ENCODE peak calls at places on chromosomes 3 and 15, in four cellular contexts. One of them, this sample, is unnamed. For H3K9me3, the result is how much of the 10 kb centered on the place peaks cover.

GRCh38 chr15:51708013-51708412 is 26.7 kb downstream of the SCG3 start:
- DNase-seq in transverse colon: no peak
- DNase-seq in breast epithelium: no peak
- DNase-seq in A549: no peak
- DNase-seq in this sample: peak

GRCh38 chr15:31325976-31326728 is 483 bp upstream of the KLF13 start:
- DNase-seq in A549: peak
- DNase-seq in breast epithelium: peak
- DNase-seq in transverse colon: peak
- DNase-seq in this sample: peak

GRCh38 chr15:77871838-77872371 is 205.6 kb downstream of the TBC1D2B start:
- DNase-seq in A549: no peak
- DNase-seq in transverse colon: no peak
- DNase-seq in breast epithelium: no peak
- DNase-seq in this sample: no peak

GRCh38 chr3:193768069-193768391 is 175.0 kb downstream of the OPA1 start:
- DNase-seq in transverse colon: no peak
- DNase-seq in breast epithelium: no peak
- DNase-seq in A549: no peak
- DNase-seq in this sample: no peak

GRCh38 chr3:56942523-56942922 is 117.9 kb upstream of the SPATA12 start:
- DNase-seq in A549: no peak
- DNase-seq in transverse colon: no peak
- DNase-seq in breast epithelium: no peak
- DNase-seq in this sample: no peak

GRCh38 chr3:100928638-100929428 is 64.4 kb downstream of the ABI3BP start:
- DNase-seq in A549: no peak
- DNase-seq in transverse colon: no peak
- DNase-seq in breast epithelium: no peak
- DNase-seq in this sample: no peak

GRCh38 chr3:119302697-119303630 is 8.8 kb downstream of the ARHGAP31 start:
- DNase-seq in A549: no peak
- DNase-seq in breast epithelium: no peak
- DNase-seq in transverse colon: no peak
- DNase-seq in this sample: no peak

GRCh38 chr3:145578465-145578864 is 582.5 kb downstream of the PLOD2 start:
- DNase-seq in transverse colon: no peak
- DNase-seq in breast epithelium: no peak
- DNase-seq in A549: no peak
- DNase-seq in this sample: no peak

GRCh38 chr3:112116777-112117186 is 16.3 kb downstream of the GCSAM start:
- DNase-seq in transverse colon: no peak
- DNase-seq in A549: no peak
- DNase-seq in breast epithelium: no peak
- DNase-seq in this sample: no peak

GRCh38 chr3:42036483-42036823 is 54.7 kb upstream of the TRAK1 start:
- DNase-seq in A549: peak
- DNase-seq in transverse colon: no peak
- DNase-seq in breast epithelium: no peak
- DNase-seq in this sample: no peak

GRCh38 chr15:70111203-70112017 is 13.7 kb upstream of the TLE3 start:
- DNase-seq in A549: peak
- DNase-seq in transverse colon: peak
- DNase-seq in breast epithelium: no peak
- DNase-seq in this sample: peak

GRCh38 chr15:99315636-99316035 is 64.4 kb downstream of the LRRC28 start:
- DNase-seq in breast epithelium: no peak
- DNase-seq in transverse colon: no peak
- DNase-seq in A549: no peak
- DNase-seq in this sample: no peak

GRCh38 chr15:43854801-43855200 is 28.0 kb downstream of the WDR76 start:
- DNase-seq in A549: no peak
- DNase-seq in transverse colon: no peak
- DNase-seq in breast epithelium: no peak
- DNase-seq in this sample: no peak

GRCh38 chr3:142595581-142595950 is 627 bp upstream of the PLS1 start:
- DNase-seq in breast epithelium: no peak
- DNase-seq in transverse colon: no peak
- DNase-seq in A549: peak
- DNase-seq in this sample: no peak

GRCh38 chr3:38114052-38114874 is 22.7 kb downstream of the ACAA1 start:
- DNase-seq in breast epithelium: peak
- DNase-seq in transverse colon: no peak
- DNase-seq in A549: no peak
- DNase-seq in this sample: peak

GRCh38 chr3:171055336-171056178 is 29.0 kb upstream of the SLC2A2 start:
- DNase-seq in transverse colon: no peak
- DNase-seq in A549: peak
- DNase-seq in breast epithelium: no peak
- DNase-seq in this sample: no peak

GRCh38 chr15:47384316-47384715 is 333.0 kb upstream of the SEMA6D start:
- DNase-seq in transverse colon: no peak
- DNase-seq in breast epithelium: no peak
- DNase-seq in A549: no peak
- DNase-seq in this sample: no peak

GRCh38 chr3:101972430-101973162 is 123.3 kb downstream of the NFKBIZ start:
- DNase-seq in transverse colon: no peak
- DNase-seq in A549: no peak
- DNase-seq in breast epithelium: no peak
- DNase-seq in this sample: no peak

GRCh38 chr3:122921791-122922651 is 105.5 kb downstream of the SEMA5B start:
- DNase-seq in breast epithelium: no peak
- DNase-seq in A549: peak
- DNase-seq in transverse colon: no peak
- DNase-seq in this sample: no peak

GRCh38 chr3:100402150-100402706 is 889 bp downstream of the LNP1 start:
- DNase-seq in transverse colon: no peak
- DNase-seq in A549: no peak
- DNase-seq in breast epithelium: no peak
- DNase-seq in this sample: no peak

GRCh38 chr3:14297784-14298236 is 104.6 kb upstream of the SLC6A6 start:
- DNase-seq in breast epithelium: no peak
- DNase-seq in A549: no peak
- DNase-seq in transverse colon: peak
- DNase-seq in this sample: no peak

GRCh38 chr15:45129651-45130129 is at the start of the genes DUOX1 and DUOXA1:
- DNase-seq in transverse colon: peak
- DNase-seq in A549: no peak
- DNase-seq in breast epithelium: no peak
- DNase-seq in this sample: no peak

GRCh38 chr15:66770518-66771350 is 68.7 kb downstream of the SMAD6 start:
- DNase-seq in transverse colon: peak
- DNase-seq in breast epithelium: no peak
- DNase-seq in A549: no peak
- DNase-seq in this sample: no peak

GRCh38 chr15:80709542-80709941 is 14.4 kb downstream of the ABHD17C start:
- DNase-seq in breast epithelium: no peak
- DNase-seq in transverse colon: peak
- DNase-seq in A549: no peak
- DNase-seq in this sample: no peak

GRCh38 chr15:58734859-58735258 is 14.6 kb downstream of the ADAM10 start:
- DNase-seq in A549: no peak
- DNase-seq in transverse colon: no peak
- DNase-seq in breast epithelium: no peak
- DNase-seq in this sample: no peak

GRCh38 chr3:129651316-129652202 is 45.1 kb upstream of the PLXND1 start:
- DNase-seq in transverse colon: no peak
- DNase-seq in breast epithelium: no peak
- DNase-seq in A549: peak
- DNase-seq in this sample: no peak

GRCh38 chr3:3664916-3665315 is 134.3 kb upstream of the LRRN1 start:
- DNase-seq in transverse colon: no peak
- DNase-seq in A549: no peak
- DNase-seq in breast epithelium: no peak
- DNase-seq in this sample: no peak

GRCh38 chr3:128438488-128439072 is 28.1 kb downstream of the DNAJB8 start:
- DNase-seq in transverse colon: no peak
- DNase-seq in A549: no peak
- DNase-seq in breast epithelium: no peak
- DNase-seq in this sample: no peak

GRCh38 chr3:18442743-18443669 is 17.9 kb upstream of the SATB1 start:
- DNase-seq in transverse colon: no peak
- DNase-seq in breast epithelium: no peak
- DNase-seq in A549: no peak
- DNase-seq in this sample: no peak

GRCh38 chr3:78809941-78810340 is 957.9 kb downstream of the ROBO1 start:
- DNase-seq in breast epithelium: no peak
- DNase-seq in A549: no peak
- DNase-seq in transverse colon: no peak
- DNase-seq in this sample: no peak

GRCh38 chr3:51539291-51539891 is 872 bp downstream of the RAD54L2 start:
- DNase-seq in breast epithelium: no peak
- DNase-seq in transverse colon: peak
- DNase-seq in A549: peak
- DNase-seq in this sample: no peak

GRCh38 chr3:194585880-194586281 is 47.3 kb downstream of the TMEM44 start:
- DNase-seq in transverse colon: no peak
- DNase-seq in breast epithelium: no peak
- DNase-seq in A549: no peak
- DNase-seq in this sample: no peak

GRCh38 chr3:197031315-197032285 is 2.0 kb upstream of the MELTF start:
- DNase-seq in breast epithelium: no peak
- DNase-seq in transverse colon: peak
- DNase-seq in A549: peak
- DNase-seq in this sample: no peak

GRCh38 chr3:142857056-142857455 is 31.8 kb downstream of the PCOLCE2 start:
- DNase-seq in A549: peak
- DNase-seq in transverse colon: peak
- DNase-seq in breast epithelium: no peak
- DNase-seq in this sample: peak

GRCh38 chr15:27851811-27852210 is 247.3 kb downstream of the OCA2 start:
- DNase-seq in A549: no peak
- DNase-seq in breast epithelium: no peak
- DNase-seq in transverse colon: no peak
- DNase-seq in this sample: no peak

GRCh38 chr15:27854601-27855000 is 244.5 kb downstream of the OCA2 start:
- DNase-seq in breast epithelium: no peak
- DNase-seq in A549: no peak
- DNase-seq in transverse colon: no peak
- DNase-seq in this sample: no peak

GRCh38 chr15:27850961-27851636 is 248.0 kb downstream of the OCA2 start:
- DNase-seq in transverse colon: no peak
- DNase-seq in A549: no peak
- DNase-seq in breast epithelium: no peak
- DNase-seq in this sample: no peak

GRCh38 chr15:27855137-27855536 is 244.0 kb downstream of the OCA2 start:
- DNase-seq in breast epithelium: no peak
- DNase-seq in A549: no peak
- DNase-seq in transverse colon: no peak
- DNase-seq in this sample: no peak

GRCh38 chr15:27853624-27854455 is 245.3 kb downstream of the OCA2 start:
- DNase-seq in breast epithelium: no peak
- DNase-seq in transverse colon: no peak
- DNase-seq in A549: no peak
- DNase-seq in this sample: no peak
- H3K9me3 ChIP-seq in breast epithelium: under half
- H3K9me3 ChIP-seq in transverse colon: under half
- H3K9me3 ChIP-seq in A549: under half
- H3K9me3 ChIP-seq in this sample: under half

GRCh38 chr15:25180606-25181289 is 226.0 kb downstream of the SNRPN start:
- DNase-seq in breast epithelium: no peak
- DNase-seq in A549: no peak
- DNase-seq in transverse colon: peak
- DNase-seq in this sample: no peak
- H3K9me3 ChIP-seq in breast epithelium: half or more
- H3K9me3 ChIP-seq in A549: under half
- H3K9me3 ChIP-seq in transverse colon: under half
- H3K9me3 ChIP-seq in this sample: under half

GRCh38 chr15:87848012-87848411 is 408.5 kb downstream of the NTRK3 start:
- DNase-seq in A549: no peak
- DNase-seq in transverse colon: no peak
- DNase-seq in breast epithelium: no peak
- DNase-seq in this sample: no peak
- H3K9me3 ChIP-seq in A549: under half
- H3K9me3 ChIP-seq in transverse colon: under half
- H3K9me3 ChIP-seq in breast epithelium: under half
- H3K9me3 ChIP-seq in this sample: under half

GRCh38 chr15:27483124-27483523 is 512.1 kb downstream of the GABRG3 start:
- DNase-seq in transverse colon: no peak
- DNase-seq in breast epithelium: no peak
- DNase-seq in A549: no peak
- DNase-seq in this sample: no peak
- H3K9me3 ChIP-seq in transverse colon: under half
- H3K9me3 ChIP-seq in breast epithelium: under half
- H3K9me3 ChIP-seq in A549: under half
- H3K9me3 ChIP-seq in this sample: under half

GRCh38 chr15:34188711-34189110 is 21.2 kb downstream of the KATNBL1 start:
- DNase-seq in transverse colon: no peak
- DNase-seq in breast epithelium: no peak
- DNase-seq in A549: no peak
- DNase-seq in this sample: no peak
- H3K9me3 ChIP-seq in transverse colon: under half
- H3K9me3 ChIP-seq in breast epithelium: under half
- H3K9me3 ChIP-seq in A549: under half
- H3K9me3 ChIP-seq in this sample: under half

This sample was measured in pancreas.